ENCODE peak calls at places on chromosomes 1 and 21, in five cellular contexts. One of them, this sample, is unnamed.

GRCh38 chr1:229203030-229203751 is 67.7 kb upstream of the RAB4A start:
- DNase-seq in dorsolateral prefrontal cortex: no peak
- DNase-seq in BJ: no peak
- DNase-seq in cardiac fibroblast: peak
- DNase-seq in brain microvascular endothelial cell: peak
- DNase-seq in this sample: peak

GRCh38 chr1:41614818-41615217 is 130.3 kb upstream of the EDN2 start:
- DNase-seq in dorsolateral prefrontal cortex: no peak
- DNase-seq in BJ: no peak
- DNase-seq in cardiac fibroblast: no peak
- DNase-seq in brain microvascular endothelial cell: no peak
- DNase-seq in this sample: no peak

GRCh38 chr1:27338751-27339150 is 3.1 kb upstream of the SYTL1 start:
- DNase-seq in dorsolateral prefrontal cortex: no peak
- DNase-seq in BJ: no peak
- DNase-seq in cardiac fibroblast: no peak
- DNase-seq in brain microvascular endothelial cell: no peak
- DNase-seq in this sample: no peak

GRCh38 chr21:37561941-37562919 is 195.7 kb downstream of the DYRK1A start:
- DNase-seq in dorsolateral prefrontal cortex: no peak
- DNase-seq in BJ: no peak
- DNase-seq in cardiac fibroblast: no peak
- DNase-seq in brain microvascular endothelial cell: no peak
- DNase-seq in this sample: no peak

GRCh38 chr1:21436488-21437340 is 3.2 kb upstream of the NBPF3 start:
- DNase-seq in dorsolateral prefrontal cortex: peak
- DNase-seq in BJ: no peak
- DNase-seq in cardiac fibroblast: no peak
- DNase-seq in brain microvascular endothelial cell: no peak
- DNase-seq in this sample: no peak

GRCh38 chr1:60697204-60697994 is 385.0 kb upstream of the NFIA start:
- DNase-seq in dorsolateral prefrontal cortex: peak
- DNase-seq in BJ: no peak
- DNase-seq in cardiac fibroblast: no peak
- DNase-seq in brain microvascular endothelial cell: peak
- DNase-seq in this sample: no peak

GRCh38 chr21:26801524-26801923 is 43.7 kb downstream of the ADAMTS1 start:
- DNase-seq in dorsolateral prefrontal cortex: no peak
- DNase-seq in BJ: peak
- DNase-seq in cardiac fibroblast: peak
- DNase-seq in brain microvascular endothelial cell: peak
- DNase-seq in this sample: peak

GRCh38 chr1:226097866-226098625 is 35.5 kb downstream of the H3-3A start:
- DNase-seq in dorsolateral prefrontal cortex: peak
- DNase-seq in BJ: no peak
- DNase-seq in cardiac fibroblast: peak
- DNase-seq in brain microvascular endothelial cell: peak
- DNase-seq in this sample: no peak

GRCh38 chr1:196651637-196652215 is at the start of gene CFH:
- DNase-seq in dorsolateral prefrontal cortex: no peak
- DNase-seq in BJ: peak
- DNase-seq in cardiac fibroblast: peak
- DNase-seq in brain microvascular endothelial cell: peak
- DNase-seq in this sample: peak

GRCh38 chr1:109027841-109028240 is 14.1 kb downstream of the WDR47 start:
- DNase-seq in dorsolateral prefrontal cortex: no peak
- DNase-seq in BJ: no peak
- DNase-seq in cardiac fibroblast: peak
- DNase-seq in brain microvascular endothelial cell: no peak
- DNase-seq in this sample: no peak

GRCh38 chr1:213260322-213261075 is 209.5 kb downstream of the RPS6KC1 start:
- DNase-seq in dorsolateral prefrontal cortex: no peak
- DNase-seq in BJ: no peak
- DNase-seq in cardiac fibroblast: no peak
- DNase-seq in brain microvascular endothelial cell: no peak
- DNase-seq in this sample: no peak

GRCh38 chr1:62194651-62195282 is at the start of gene L1TD1:
- DNase-seq in dorsolateral prefrontal cortex: no peak
- DNase-seq in BJ: no peak
- DNase-seq in cardiac fibroblast: no peak
- DNase-seq in brain microvascular endothelial cell: no peak
- DNase-seq in this sample: no peak

GRCh38 chr1:82318921-82319320 is 518.2 kb downstream of the ADGRL2 start:
- DNase-seq in dorsolateral prefrontal cortex: no peak
- DNase-seq in BJ: no peak
- DNase-seq in cardiac fibroblast: peak
- DNase-seq in brain microvascular endothelial cell: peak
- DNase-seq in this sample: no peak

GRCh38 chr1:26094076-26094669 is 17.5 kb upstream of the PDIK1L start:
- DNase-seq in dorsolateral prefrontal cortex: no peak
- DNase-seq in BJ: no peak
- DNase-seq in cardiac fibroblast: no peak
- DNase-seq in brain microvascular endothelial cell: no peak
- DNase-seq in this sample: no peak

GRCh38 chr1:240495652-240496051 is 116.3 kb downstream of the GREM2 start:
- DNase-seq in dorsolateral prefrontal cortex: no peak
- DNase-seq in BJ: no peak
- DNase-seq in cardiac fibroblast: no peak
- DNase-seq in brain microvascular endothelial cell: no peak
- DNase-seq in this sample: no peak

GRCh38 chr1:56967900-56968832 is 2.4 kb upstream of the C8B start:
- DNase-seq in dorsolateral prefrontal cortex: no peak
- DNase-seq in BJ: no peak
- DNase-seq in cardiac fibroblast: peak
- DNase-seq in brain microvascular endothelial cell: no peak
- DNase-seq in this sample: no peak

GRCh38 chr21:19695796-19696195 is 1292.2 kb upstream of the TMPRSS15 start:
- DNase-seq in dorsolateral prefrontal cortex: no peak
- DNase-seq in BJ: no peak
- DNase-seq in cardiac fibroblast: no peak
- DNase-seq in brain microvascular endothelial cell: no peak
- DNase-seq in this sample: no peak

GRCh38 chr1:86218859-86219258 is 62.3 kb upstream of the COL24A1 start:
- DNase-seq in dorsolateral prefrontal cortex: no peak
- DNase-seq in BJ: no peak
- DNase-seq in cardiac fibroblast: no peak
- DNase-seq in brain microvascular endothelial cell: no peak
- DNase-seq in this sample: no peak

GRCh38 chr1:39141925-39142324 is 62.6 kb upstream of the MACF1 start:
- DNase-seq in dorsolateral prefrontal cortex: no peak
- DNase-seq in BJ: no peak
- DNase-seq in cardiac fibroblast: peak
- DNase-seq in brain microvascular endothelial cell: no peak
- DNase-seq in this sample: no peak

GRCh38 chr1:163039694-163040093 is 29.5 kb upstream of the RGS4 start:
- DNase-seq in dorsolateral prefrontal cortex: no peak
- DNase-seq in BJ: no peak
- DNase-seq in cardiac fibroblast: no peak
- DNase-seq in brain microvascular endothelial cell: no peak
- DNase-seq in this sample: no peak

GRCh38 chr1:27455166-27455811 is 34.7 kb downstream of the WASF2 start:
- DNase-seq in dorsolateral prefrontal cortex: no peak
- DNase-seq in BJ: no peak
- DNase-seq in cardiac fibroblast: no peak
- DNase-seq in brain microvascular endothelial cell: no peak
- DNase-seq in this sample: no peak

GRCh38 chr1:235426143-235426542 is 58.9 kb downstream of the TBCE start:
- DNase-seq in dorsolateral prefrontal cortex: no peak
- DNase-seq in BJ: no peak
- DNase-seq in cardiac fibroblast: no peak
- DNase-seq in brain microvascular endothelial cell: no peak
- DNase-seq in this sample: no peak

GRCh38 chr1:202959276-202959620 is 1.1 kb upstream of the ADIPOR1 start:
- DNase-seq in dorsolateral prefrontal cortex: no peak
- DNase-seq in BJ: no peak
- DNase-seq in cardiac fibroblast: peak
- DNase-seq in brain microvascular endothelial cell: peak
- DNase-seq in this sample: peak

GRCh38 chr1:117015701-117016100 is 14.1 kb downstream of the CD101 start:
- DNase-seq in dorsolateral prefrontal cortex: no peak
- DNase-seq in BJ: no peak
- DNase-seq in cardiac fibroblast: no peak
- DNase-seq in brain microvascular endothelial cell: no peak
- DNase-seq in this sample: no peak

GRCh38 chr1:2830761-2831425 is 29.4 kb upstream of the TTC34 start:
- DNase-seq in dorsolateral prefrontal cortex: no peak
- DNase-seq in BJ: no peak
- DNase-seq in cardiac fibroblast: no peak
- DNase-seq in brain microvascular endothelial cell: no peak
- DNase-seq in this sample: no peak

GRCh38 chr1:2059290-2059953 is 9.2 kb downstream of the PRKCZ start:
- DNase-seq in dorsolateral prefrontal cortex: no peak
- DNase-seq in BJ: no peak
- DNase-seq in cardiac fibroblast: no peak
- DNase-seq in brain microvascular endothelial cell: no peak
- DNase-seq in this sample: no peak

GRCh38 chr1:200374569-200375312 is 35.1 kb downstream of the ZNF281 start:
- DNase-seq in dorsolateral prefrontal cortex: no peak
- DNase-seq in BJ: no peak
- DNase-seq in cardiac fibroblast: no peak
- DNase-seq in brain microvascular endothelial cell: no peak
- DNase-seq in this sample: no peak

GRCh38 chr1:228212966-228213844 is 5.4 kb downstream of the OBSCN start:
- DNase-seq in dorsolateral prefrontal cortex: peak
- DNase-seq in BJ: no peak
- DNase-seq in cardiac fibroblast: peak
- DNase-seq in brain microvascular endothelial cell: peak
- DNase-seq in this sample: no peak

GRCh38 chr1:21672478-21673276 is 3.5 kb upstream of the RAP1GAP start:
- DNase-seq in dorsolateral prefrontal cortex: no peak
- DNase-seq in BJ: no peak
- DNase-seq in cardiac fibroblast: peak
- DNase-seq in brain microvascular endothelial cell: no peak
- DNase-seq in this sample: no peak

GRCh38 chr1:34858901-34859441 is 578 bp downstream of the SMIM12 start:
- DNase-seq in dorsolateral prefrontal cortex: no peak
- DNase-seq in BJ: no peak
- DNase-seq in cardiac fibroblast: peak
- DNase-seq in brain microvascular endothelial cell: peak
- DNase-seq in this sample: no peak

GRCh38 chr1:113255728-113256347 is 134.5 kb upstream of the MAGI3 start:
- DNase-seq in dorsolateral prefrontal cortex: no peak
- DNase-seq in BJ: no peak
- DNase-seq in cardiac fibroblast: no peak
- DNase-seq in brain microvascular endothelial cell: no peak
- DNase-seq in this sample: no peak

GRCh38 chr1:88726697-88727096 is 42.6 kb downstream of the PKN2 start:
- DNase-seq in dorsolateral prefrontal cortex: no peak
- DNase-seq in BJ: no peak
- DNase-seq in cardiac fibroblast: no peak
- DNase-seq in brain microvascular endothelial cell: no peak
- DNase-seq in this sample: no peak

GRCh38 chr1:93840956-93841482 is 38.0 kb downstream of the DNTTIP2 start:
- DNase-seq in dorsolateral prefrontal cortex: no peak
- DNase-seq in BJ: no peak
- DNase-seq in cardiac fibroblast: no peak
- DNase-seq in brain microvascular endothelial cell: no peak
- DNase-seq in this sample: no peak

GRCh38 chr1:154741747-154742495 is 128.2 kb downstream of the KCNN3 start:
- DNase-seq in dorsolateral prefrontal cortex: no peak
- DNase-seq in BJ: no peak
- DNase-seq in cardiac fibroblast: peak
- DNase-seq in brain microvascular endothelial cell: no peak
- DNase-seq in this sample: no peak
- TF ChIP-seq CTCF in dorsolateral prefrontal cortex: no peak
- TF ChIP-seq CTCF in BJ: no peak
- TF ChIP-seq CTCF in cardiac fibroblast: peak
- TF ChIP-seq CTCF in brain microvascular endothelial cell: peak
- TF ChIP-seq CTCF in this sample: no peak

GRCh38 chr1:168235548-168235885 is 9.7 kb downstream of the SFT2D2 start:
- DNase-seq in dorsolateral prefrontal cortex: no peak
- DNase-seq in BJ: peak
- DNase-seq in cardiac fibroblast: no peak
- DNase-seq in brain microvascular endothelial cell: no peak
- DNase-seq in this sample: no peak
- H3K4me3 ChIP-seq in dorsolateral prefrontal cortex: no peak
- H3K4me3 ChIP-seq in BJ: no peak
- H3K4me3 ChIP-seq in cardiac fibroblast: no peak
- H3K4me3 ChIP-seq in brain microvascular endothelial cell: no peak
- H3K4me3 ChIP-seq in this sample: no peak

GRCh38 chr21:46324390-46325072 is 575 bp downstream of the PCNT start:
- DNase-seq in dorsolateral prefrontal cortex: peak
- DNase-seq in BJ: no peak
- DNase-seq in cardiac fibroblast: peak
- DNase-seq in brain microvascular endothelial cell: peak
- DNase-seq in this sample: no peak
- TF ChIP-seq CTCF in dorsolateral prefrontal cortex: peak
- TF ChIP-seq CTCF in BJ: peak
- TF ChIP-seq CTCF in cardiac fibroblast: no peak
- TF ChIP-seq CTCF in brain microvascular endothelial cell: no peak
- TF ChIP-seq CTCF in this sample: no peak

GRCh38 chr1:28813931-28814465 is 2.0 kb downstream of the OPRD1 start:
- DNase-seq in dorsolateral prefrontal cortex: no peak
- DNase-seq in BJ: no peak
- DNase-seq in cardiac fibroblast: no peak
- DNase-seq in brain microvascular endothelial cell: no peak
- DNase-seq in this sample: no peak

GRCh38 chr1:28812669-28813468 is 899 bp downstream of the OPRD1 start:
- DNase-seq in dorsolateral prefrontal cortex: no peak
- DNase-seq in BJ: no peak
- DNase-seq in cardiac fibroblast: no peak
- DNase-seq in brain microvascular endothelial cell: no peak
- DNase-seq in this sample: no peak

GRCh38 chr1:28815533-28815932 is 3.6 kb downstream of the OPRD1 start:
- DNase-seq in dorsolateral prefrontal cortex: no peak
- DNase-seq in BJ: no peak
- DNase-seq in cardiac fibroblast: no peak
- DNase-seq in brain microvascular endothelial cell: no peak
- DNase-seq in this sample: no peak

GRCh38 chr1:28811369-28811765 is 603 bp upstream of the OPRD1 start:
- DNase-seq in dorsolateral prefrontal cortex: no peak
- DNase-seq in BJ: no peak
- DNase-seq in cardiac fibroblast: no peak
- DNase-seq in brain microvascular endothelial cell: no peak
- DNase-seq in this sample: no peak

GRCh38 chr1:28811766-28812668 is at the start of gene OPRD1:
- DNase-seq in dorsolateral prefrontal cortex: no peak
- DNase-seq in BJ: no peak
- DNase-seq in cardiac fibroblast: no peak
- DNase-seq in brain microvascular endothelial cell: no peak
- DNase-seq in this sample: no peak
- H3K4me3 ChIP-seq in dorsolateral prefrontal cortex: peak
- H3K4me3 ChIP-seq in BJ: no peak
- H3K4me3 ChIP-seq in cardiac fibroblast: no peak
- H3K4me3 ChIP-seq in brain microvascular endothelial cell: no peak
- H3K4me3 ChIP-seq in this sample: peak

GRCh38 chr1:176843352-176844297 is 320.9 kb downstream of the ASTN1 start:
- DNase-seq in dorsolateral prefrontal cortex: peak
- DNase-seq in BJ: no peak
- DNase-seq in cardiac fibroblast: peak
- DNase-seq in brain microvascular endothelial cell: no peak
- DNase-seq in this sample: no peak
- TF ChIP-seq CTCF in dorsolateral prefrontal cortex: peak
- TF ChIP-seq CTCF in BJ: peak
- TF ChIP-seq CTCF in cardiac fibroblast: peak
- TF ChIP-seq CTCF in brain microvascular endothelial cell: peak
- TF ChIP-seq CTCF in this sample: peak

This sample was measured in HFF-Myc.